ENCODE peak calls at places on chromosomes 4 and X, in six cellular contexts. X, Q, V, D, E and C are unnamed samples.

GRCh38 chr4:58247792-58248191 is 1137.6 kb upstream of the IGFBP7 start:
- DNase-seq in X (peak; percentile 1), Q (no peak), V (no peak), D (no peak), E (no peak), C (no peak)

GRCh38 chr4:76301068-76301774 is 5.3 kb upstream of the STBD1 start:
- DNase-seq in X (no peak), Q (no peak), V (peak; percentile 96), D (peak; percentile 63), E (no peak), C (peak; percentile 64)

GRCh38 chrX:67613366-67613765 is 69.5 kb downstream of the AR start:
- DNase-seq in X (no peak), Q (no peak), V (no peak), D (no peak), E (no peak), C (no peak)

GRCh38 chrX:131306602-131307001 is 17.5 kb upstream of the IGSF1 start:
- DNase-seq in X (no peak), Q (no peak), V (no peak), D (no peak), E (no peak), C (no peak)

GRCh38 chrX:69503228-69503834 is 795 bp upstream of the NALF2 start:
- DNase-seq in X (peak; percentile 75), Q (no peak), V (no peak), D (no peak), E (peak; percentile 39), C (no peak)

GRCh38 chrX:4809571-4809970 is 1096.1 kb upstream of the PRKX start:
- DNase-seq in X (no peak), Q (no peak), V (no peak), D (no peak), E (no peak), C (no peak)

GRCh38 chr4:4836044-4836443 is 23.4 kb upstream of the MSX1 start:
- DNase-seq in X (no peak), Q (no peak), V (no peak), D (no peak), E (no peak), C (no peak)

GRCh38 chr4:10006604-10007435 is 14.5 kb downstream of the SLC2A9 start:
- DNase-seq in X (no peak), Q (peak; percentile 66), V (peak; percentile 70), D (no peak), E (peak; percentile 55), C (peak; percentile 15)

GRCh38 chrX:101263766-101264165 is 27.4 kb downstream of the TAF7L start:
- DNase-seq in X (no peak), Q (no peak), V (no peak), D (no peak), E (no peak), C (peak; percentile 63)

GRCh38 chr4:74503580-74503979 is 58.6 kb downstream of the AREG start:
- DNase-seq in X (no peak), Q (no peak), V (no peak), D (no peak), E (no peak), C (peak; percentile 51)

GRCh38 chrX:19625612-19626011 is 110.3 kb upstream of the MAP3K15 start:
- DNase-seq in X (no peak), Q (no peak), V (peak; percentile 19), D (no peak), E (no peak), C (no peak)

GRCh38 chrX:68708503-68709290 is 61.2 kb downstream of the STARD8 start:
- DNase-seq in X (no peak), Q (no peak), V (no peak), D (no peak), E (no peak), C (no peak)

DNA sequence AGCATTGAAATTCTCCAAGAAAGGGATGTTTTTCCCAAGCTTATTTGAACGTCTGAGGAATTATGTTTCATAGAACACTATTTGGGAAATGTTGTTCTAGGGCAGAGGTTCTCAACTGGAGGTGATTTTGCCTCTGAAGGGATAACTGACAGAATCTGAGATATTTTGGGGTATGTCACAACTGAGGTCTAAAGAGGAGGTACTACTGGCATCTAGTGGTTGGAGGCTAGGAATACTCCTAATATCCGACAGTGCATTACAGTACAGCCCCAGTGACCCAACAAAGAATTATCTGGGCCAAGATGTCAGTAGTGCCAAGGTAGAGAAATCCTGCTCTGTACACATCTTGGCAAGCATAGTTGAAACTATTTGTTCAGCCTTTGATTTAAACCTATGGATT is 6.4 kb downstream of the HSPA4L start:
- DNase-seq in X (no peak), Q (no peak), V (peak; percentile 32), D (no peak), E (no peak), C (peak; percentile 1)
- TF ChIP-seq CTCF in X (peak; percentile 58), Q (no peak), V (peak; percentile 3), D (no peak), E (no peak), C (no peak)

GRCh38 chr4:7103031-7103598 is 35.3 kb upstream of the GRPEL1 start:
- DNase-seq in X (peak; percentile 87), Q (peak; percentile 91), V (peak; percentile 85), D (peak; percentile 53), E (peak; percentile 95), C (peak; percentile 57)

GRCh38 chr4:7101692-7102515 is 34.0 kb upstream of the GRPEL1 start:
- DNase-seq in X (peak; percentile 68), Q (peak; percentile 71), V (peak; percentile 68), D (peak; percentile 78), E (peak; percentile 74), C (peak; percentile 59)

GRCh38 chr4:7105261-7105660 is 37.4 kb upstream of the GRPEL1 start:
- DNase-seq in X (no peak), Q (no peak), V (no peak), D (no peak), E (no peak), C (no peak)

GRCh38 chr4:7104366-7105031 is 36.6 kb upstream of the GRPEL1 start:
- DNase-seq in X (no peak), Q (no peak), V (no peak), D (no peak), E (no peak), C (no peak)

DNA sequence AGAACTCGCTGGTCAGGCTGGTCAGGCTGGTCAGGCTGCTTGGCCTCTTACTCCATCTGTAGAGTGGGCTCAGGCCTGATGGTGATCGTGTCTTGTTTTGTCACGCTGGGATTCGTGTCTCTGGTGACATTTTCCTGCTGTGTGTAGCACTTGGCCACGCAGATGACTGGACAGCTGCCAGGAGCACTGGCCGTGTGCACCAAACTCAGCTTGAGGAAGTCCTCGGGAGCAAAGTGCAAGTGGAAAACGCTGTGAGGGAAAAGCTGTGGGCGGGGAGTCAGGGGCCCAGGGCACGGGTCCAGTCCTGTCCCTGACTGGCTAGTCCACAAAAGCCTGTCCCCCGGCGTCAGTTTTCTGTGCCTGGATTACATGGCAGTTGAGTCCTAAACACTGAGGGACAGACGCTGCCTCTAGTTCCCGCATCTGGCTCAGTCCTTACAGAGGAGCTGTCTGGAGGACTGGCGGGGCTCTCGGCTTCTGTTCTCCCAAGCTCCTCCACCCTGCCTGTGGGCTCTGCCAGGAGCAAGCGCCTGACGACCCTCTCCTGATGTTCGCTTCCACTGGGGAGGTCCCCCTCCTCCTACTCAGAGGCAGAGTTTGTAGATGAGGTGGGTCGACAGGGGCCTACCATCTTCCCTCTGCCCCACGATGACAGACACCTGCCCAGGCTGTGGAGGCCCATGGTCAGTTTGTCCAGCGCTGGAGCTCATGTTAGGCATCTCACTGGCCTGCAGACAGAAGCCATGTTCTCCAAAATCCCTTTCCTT is 35.9 kb upstream of the GRPEL1 start:
- DNase-seq in X (no peak), Q (no peak), V (no peak), D (no peak), E (peak; percentile 86), C (no peak)
- H3K4me3 ChIP-seq in X (peak overlapping the region; percentile 71), Q (peak overlapping the region; percentile 57), V (no peak overlapping the region), D (peak overlapping the region; percentile 54), E (no peak overlapping the region), C (peak overlapping the region; percentile 70)

GRCh38 chr4:176380352-176381157 is 60.8 kb downstream of the SPCS3 start:
- DNase-seq in X (no peak), Q (no peak), V (peak; percentile 7), D (no peak), E (no peak), C (no peak)

GRCh38 chr4:176376032-176376614 is 56.4 kb downstream of the SPCS3 start:
- DNase-seq in X (peak; percentile 33), Q (no peak), V (peak; percentile 12), D (no peak), E (no peak), C (peak; percentile 57)

GRCh38 chr4:176383273-176384077 is 63.7 kb downstream of the SPCS3 start:
- DNase-seq in X (no peak), Q (no peak), V (no peak), D (no peak), E (no peak), C (peak; percentile 86)

DNA sequence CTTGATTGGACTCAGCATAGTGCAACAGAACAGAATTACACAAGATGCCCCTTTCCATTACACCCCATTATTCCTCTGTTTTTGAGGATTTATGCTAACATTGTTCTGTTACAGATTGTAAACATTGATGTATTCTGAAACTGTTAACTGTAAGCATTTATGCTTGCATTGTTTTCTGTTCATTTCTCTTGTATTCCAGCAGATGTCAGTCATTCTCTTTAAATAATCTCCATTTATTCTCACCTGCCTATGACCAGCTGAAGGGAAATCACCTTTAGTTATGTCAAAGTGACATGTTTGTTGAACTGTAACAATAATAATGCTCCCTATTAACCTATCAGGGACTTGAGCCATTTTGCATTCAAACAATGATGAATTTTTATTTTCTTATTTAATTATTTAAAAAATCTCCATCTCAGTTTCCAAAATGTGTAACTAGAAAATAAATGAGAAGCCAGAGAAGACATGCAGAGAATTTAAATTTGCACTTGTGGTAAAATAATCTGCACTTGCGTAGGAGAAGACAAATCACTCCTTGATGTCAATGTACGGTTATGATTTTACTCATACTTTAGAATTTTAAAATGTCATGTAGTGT is 58.0 kb downstream of the SPCS3 start:
- DNase-seq in X (peak; percentile 21), Q (no peak), V (peak; percentile 44), D (no peak), E (no peak), C (peak; percentile 53)
- TF ChIP-seq CTCF in X (peak; percentile 81), Q (no peak), V (peak; percentile 41), D (peak; percentile 8), E (no peak), C (peak; percentile 54)

GRCh38 chr4:1747603-1747967 is 26.3 kb downstream of the TACC3 start:
- DNase-seq in X (no peak), Q (no peak), V (no peak), D (no peak), E (no peak), C (no peak)

GRCh38 chr4:1749826-1750225 is 28.5 kb downstream of the TACC3 start:
- DNase-seq in X (no peak), Q (no peak), V (no peak), D (no peak), E (no peak), C (no peak)

GRCh38 chr4:1749370-1749769 is 28.0 kb downstream of the TACC3 start:
- DNase-seq in X (no peak), Q (no peak), V (no peak), D (no peak), E (no peak), C (no peak)

GRCh38 chr4:1746919-1747602 is 25.7 kb downstream of the TACC3 start:
- DNase-seq in X (no peak), Q (no peak), V (no peak), D (no peak), E (no peak), C (no peak)

DNA sequence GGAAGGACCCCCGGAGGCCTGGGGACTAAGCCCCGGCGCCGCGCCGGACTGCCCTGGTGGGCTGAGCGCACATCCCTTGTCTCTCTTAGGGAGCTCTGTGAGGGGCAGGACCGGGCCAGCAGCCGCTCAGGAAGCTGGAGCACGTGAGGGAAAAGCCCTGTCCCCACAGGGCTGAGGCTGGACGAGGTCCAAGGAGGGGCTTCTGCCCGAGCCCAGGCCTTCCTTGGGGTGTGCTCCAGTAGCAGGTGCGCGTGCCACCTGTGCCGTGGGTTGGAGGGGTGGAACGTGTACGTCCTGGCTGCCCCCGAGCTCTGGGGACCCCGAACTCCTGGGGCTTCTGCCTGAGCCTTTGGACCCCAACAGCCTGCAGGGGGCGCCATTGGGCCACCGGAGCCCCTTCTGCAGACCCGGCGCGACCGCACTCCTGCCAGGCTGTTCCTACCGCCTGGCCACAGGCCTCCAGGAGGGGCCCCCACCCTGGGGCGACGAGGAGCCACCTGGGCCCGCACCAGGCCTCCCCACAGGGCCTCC is 27.2 kb downstream of the TACC3 start:
- DNase-seq in X (peak; percentile 83), Q (peak; percentile 72), V (peak; percentile 87), D (peak; percentile 86), E (peak; percentile 87), C (peak; percentile 57)
- H3K4me3 ChIP-seq in X (no peak overlapping the region), Q (no peak overlapping the region), V (no peak overlapping the region), D (no peak overlapping the region), E (no peak overlapping the region), C (peak overlapping the region; percentile 14)